ENCODE peak calls at places on chromosome 12, in seven cellular contexts. One of them, this sample, is unnamed.

GRCh38 chr12:12133259-12133658 is 62.5 kb downstream of the BCL2L14 start:
- DNase-seq in H1: no peak
- DNase-seq in SK-N-SH: no peak
- DNase-seq in HCT116: no peak
- DNase-seq in GM12878: no peak
- DNase-seq in HepG2: no peak
- DNase-seq in K562: no peak
- DNase-seq in this sample: no peak

GRCh38 chr12:50568338-50569155 is 63.8 kb downstream of the DIP2B start:
- DNase-seq in K562: no peak
- DNase-seq in SK-N-SH: no peak
- DNase-seq in HCT116: no peak
- DNase-seq in HepG2: no peak
- DNase-seq in H1: no peak
- DNase-seq in GM12878: no peak
- DNase-seq in this sample: no peak

GRCh38 chr12:6036509-6036908 is 88.0 kb downstream of the VWF start:
- DNase-seq in HepG2: no peak
- DNase-seq in GM12878: no peak
- DNase-seq in SK-N-SH: no peak
- DNase-seq in H1: no peak
- DNase-seq in K562: no peak
- DNase-seq in HCT116: no peak
- DNase-seq in this sample: no peak

GRCh38 chr12:503111-503761 is 43.5 kb downstream of the B4GALNT3 start:
- DNase-seq in SK-N-SH: no peak
- DNase-seq in GM12878: no peak
- DNase-seq in K562: no peak
- DNase-seq in HCT116: peak; percentile 59
- DNase-seq in H1: no peak
- DNase-seq in HepG2: no peak
- DNase-seq in this sample: peak; percentile 24

GRCh38 chr12:46382425-46382973 is 9.9 kb upstream of the SLC38A2 start:
- DNase-seq in HepG2: no peak
- DNase-seq in K562: no peak
- DNase-seq in GM12878: no peak
- DNase-seq in H1: no peak
- DNase-seq in SK-N-SH: no peak
- DNase-seq in HCT116: no peak
- DNase-seq in this sample: no peak

GRCh38 chr12:108647199-108647935 is 13.7 kb upstream of the SELPLG start:
- DNase-seq in GM12878: no peak
- DNase-seq in H1: no peak
- DNase-seq in HepG2: no peak
- DNase-seq in K562: no peak
- DNase-seq in SK-N-SH: no peak
- DNase-seq in HCT116: no peak
- DNase-seq in this sample: no peak

GRCh38 chr12:130166306-130166705 is 4.0 kb downstream of the FZD10 start:
- DNase-seq in GM12878: no peak
- DNase-seq in HCT116: no peak
- DNase-seq in HepG2: no peak
- DNase-seq in K562: no peak
- DNase-seq in SK-N-SH: no peak
- DNase-seq in H1: no peak
- DNase-seq in this sample: no peak

GRCh38 chr12:76391461-76391860 is 43.2 kb upstream of the BBS10 start:
- DNase-seq in HCT116: no peak
- DNase-seq in H1: no peak
- DNase-seq in SK-N-SH: no peak
- DNase-seq in HepG2: no peak
- DNase-seq in GM12878: no peak
- DNase-seq in K562: no peak
- DNase-seq in this sample: no peak

GRCh38 chr12:123336530-123336929 is 28.1 kb downstream of the SBNO1 start:
- DNase-seq in H1: no peak
- DNase-seq in HepG2: no peak
- DNase-seq in K562: no peak
- DNase-seq in HCT116: no peak
- DNase-seq in GM12878: no peak
- DNase-seq in SK-N-SH: no peak
- DNase-seq in this sample: no peak

GRCh38 chr12:110818511-110818910 is 28.3 kb upstream of the CCDC63 start:
- DNase-seq in HCT116: no peak
- DNase-seq in GM12878: no peak
- DNase-seq in H1: no peak
- DNase-seq in HepG2: no peak
- DNase-seq in SK-N-SH: no peak
- DNase-seq in K562: no peak
- DNase-seq in this sample: no peak

GRCh38 chr12:17949558-17950141 is 140.3 kb downstream of the RERGL start:
- DNase-seq in HepG2: no peak
- DNase-seq in K562: no peak
- DNase-seq in H1: no peak
- DNase-seq in HCT116: no peak
- DNase-seq in GM12878: no peak
- DNase-seq in SK-N-SH: no peak
- DNase-seq in this sample: no peak

GRCh38 chr12:101475751-101476305 is 692 bp downstream of the SPIC start:
- DNase-seq in HCT116: no peak
- DNase-seq in HepG2: no peak
- DNase-seq in GM12878: no peak
- DNase-seq in K562: no peak
- DNase-seq in SK-N-SH: no peak
- DNase-seq in H1: no peak
- DNase-seq in this sample: no peak

GRCh38 chr12:65986047-65986446 is 144.5 kb downstream of the LLPH start:
- DNase-seq in GM12878: no peak
- DNase-seq in HepG2: no peak
- DNase-seq in K562: no peak
- DNase-seq in SK-N-SH: no peak
- DNase-seq in H1: no peak
- DNase-seq in HCT116: no peak
- DNase-seq in this sample: peak; percentile 22

GRCh38 chr12:112140728-112141127 is 15.4 kb downstream of the TRAFD1 start:
- DNase-seq in H1: no peak
- DNase-seq in GM12878: no peak
- DNase-seq in HCT116: no peak
- DNase-seq in K562: no peak
- DNase-seq in SK-N-SH: no peak
- DNase-seq in HepG2: no peak
- DNase-seq in this sample: no peak
- TF ChIP-seq JUND in H1: no peak
- TF ChIP-seq JUND in GM12878: no peak
- TF ChIP-seq JUND in HCT116: no peak
- TF ChIP-seq JUND in K562: no peak
- TF ChIP-seq JUND in SK-N-SH: no peak
- TF ChIP-seq JUND in HepG2: no peak
- TF ChIP-seq JUND in this sample: no peak

DNA sequence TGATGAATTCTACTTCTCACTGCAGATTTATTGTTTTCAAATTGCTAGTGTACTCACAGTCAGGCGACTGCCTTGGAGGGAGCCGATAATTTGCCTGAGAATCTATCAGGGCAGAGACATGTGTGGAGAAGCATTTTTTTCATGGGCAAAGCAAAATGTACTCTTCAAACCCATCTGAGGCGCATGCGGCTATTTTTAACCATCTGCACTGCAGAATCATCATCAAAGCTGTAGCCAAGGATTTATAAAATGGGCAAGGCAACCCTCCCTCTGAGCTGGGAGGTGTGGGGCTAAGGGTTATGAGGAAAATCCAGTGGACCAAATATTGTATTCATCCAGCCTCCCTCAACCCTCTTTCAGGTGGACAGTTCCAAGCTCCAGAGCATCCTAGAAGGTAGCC is 37.7 kb downstream of the BEST3 start:
- DNase-seq in GM12878: no peak
- DNase-seq in H1: no peak
- DNase-seq in HCT116: no peak
- DNase-seq in HepG2: no peak
- DNase-seq in K562: no peak
- DNase-seq in SK-N-SH: no peak
- DNase-seq in this sample: no peak
- TF ChIP-seq JUND in GM12878: no peak
- TF ChIP-seq JUND in H1: no peak
- TF ChIP-seq JUND in HCT116: no peak
- TF ChIP-seq JUND in HepG2: no peak
- TF ChIP-seq JUND in K562: no peak
- TF ChIP-seq JUND in SK-N-SH: no peak
- TF ChIP-seq JUND in this sample: no peak

GRCh38 chr12:104902125-104902524 is 56.0 kb downstream of the SLC41A2 start:
- DNase-seq in HepG2: no peak
- DNase-seq in HCT116: no peak
- DNase-seq in K562: no peak
- DNase-seq in GM12878: no peak
- DNase-seq in SK-N-SH: no peak
- DNase-seq in H1: no peak
- DNase-seq in this sample: no peak

GRCh38 chr12:104906695-104907094 is 51.4 kb downstream of the SLC41A2 start:
- DNase-seq in GM12878: no peak
- DNase-seq in K562: no peak
- DNase-seq in HepG2: no peak
- DNase-seq in HCT116: no peak
- DNase-seq in H1: no peak
- DNase-seq in SK-N-SH: no peak
- DNase-seq in this sample: no peak

GRCh38 chr12:104909761-104910160 is 48.3 kb downstream of the SLC41A2 start:
- DNase-seq in GM12878: no peak
- DNase-seq in HepG2: no peak
- DNase-seq in HCT116: no peak
- DNase-seq in K562: no peak
- DNase-seq in SK-N-SH: no peak
- DNase-seq in H1: no peak
- DNase-seq in this sample: no peak

DNA sequence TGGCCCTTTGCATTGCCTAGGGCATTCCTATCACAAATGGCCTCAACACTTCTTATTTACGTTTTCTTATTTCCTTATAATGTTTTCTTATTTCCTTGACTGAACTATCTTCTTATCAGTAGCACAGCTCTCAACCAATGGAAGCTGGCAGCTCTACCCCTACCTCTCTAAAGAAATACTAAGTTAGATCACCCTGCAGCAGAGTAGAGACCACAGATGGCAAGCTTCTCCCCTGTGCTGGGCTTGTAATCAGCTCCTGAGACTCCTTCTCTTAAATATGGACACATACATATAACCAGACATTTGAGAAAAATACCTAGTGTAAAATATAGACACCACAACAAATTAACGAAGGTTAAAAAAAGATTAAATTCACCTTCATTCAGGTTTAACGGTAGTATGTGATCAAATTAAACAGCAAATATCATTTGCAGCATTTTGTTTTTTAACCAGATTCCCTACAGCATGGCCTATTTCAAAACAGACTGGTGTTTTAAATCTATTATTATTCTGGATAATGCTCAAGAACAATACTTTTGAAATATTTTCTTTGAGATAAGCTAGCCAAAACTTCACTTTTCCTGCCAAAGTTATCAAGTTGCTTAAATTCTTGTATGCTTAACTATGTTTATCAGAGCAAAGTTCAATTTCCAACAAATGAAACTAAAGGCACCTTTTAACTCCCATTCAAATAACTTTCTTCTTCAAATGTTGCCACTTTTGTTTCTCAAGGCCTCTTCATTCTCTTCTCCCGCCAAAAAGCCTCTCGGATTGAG is 54.3 kb downstream of the SLC41A2 start:
- DNase-seq in HCT116: no peak
- DNase-seq in SK-N-SH: no peak
- DNase-seq in H1: no peak
- DNase-seq in GM12878: no peak
- DNase-seq in K562: no peak
- DNase-seq in HepG2: peak; percentile 41
- DNase-seq in this sample: no peak
- TF ChIP-seq JUND in HCT116: no peak
- TF ChIP-seq JUND in SK-N-SH: no peak
- TF ChIP-seq JUND in H1: no peak
- TF ChIP-seq JUND in GM12878: no peak
- TF ChIP-seq JUND in K562: no peak
- TF ChIP-seq JUND in HepG2: no peak
- TF ChIP-seq JUND in this sample: no peak

GRCh38 chr12:111842556-111843396 is 748 bp downstream of the MAPKAPK5 start:
- DNase-seq in H1: no peak
- DNase-seq in HepG2: peak; percentile 18
- DNase-seq in SK-N-SH: no peak
- DNase-seq in GM12878: no peak
- DNase-seq in HCT116: no peak
- DNase-seq in K562: peak; percentile 78
- DNase-seq in this sample: peak; percentile 18
- TF ChIP-seq JUND in H1: no peak
- TF ChIP-seq JUND in HepG2: no peak
- TF ChIP-seq JUND in SK-N-SH: no peak
- TF ChIP-seq JUND in GM12878: no peak
- TF ChIP-seq JUND in HCT116: no peak
- TF ChIP-seq JUND in K562: no peak
- TF ChIP-seq JUND in this sample: no peak

DNA sequence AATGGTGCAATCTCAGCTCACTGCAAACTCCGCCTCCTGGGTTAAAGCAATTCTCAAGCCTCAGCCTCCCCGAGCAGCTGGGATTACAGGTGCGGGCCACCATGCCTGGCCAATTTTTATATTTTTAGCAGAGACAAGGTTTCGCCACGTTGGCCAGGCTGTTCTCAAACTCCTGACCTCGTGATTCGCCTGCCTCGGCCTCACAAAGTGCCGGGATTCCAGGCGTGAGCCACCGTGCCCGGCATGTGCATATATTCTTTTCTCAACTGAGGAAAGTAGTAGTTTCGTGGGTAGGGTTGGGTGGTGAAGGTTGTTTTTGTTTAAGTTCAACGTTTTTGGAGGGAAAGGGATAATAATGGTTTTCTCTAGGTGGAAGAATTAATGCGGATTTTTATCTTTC is 94.2 kb upstream of the CEP83 start:
- DNase-seq in HepG2: no peak
- DNase-seq in SK-N-SH: no peak
- DNase-seq in HCT116: no peak
- DNase-seq in GM12878: no peak
- DNase-seq in H1: no peak
- DNase-seq in K562: no peak
- DNase-seq in this sample: no peak
- TF ChIP-seq JUND in HepG2: no peak
- TF ChIP-seq JUND in SK-N-SH: no peak
- TF ChIP-seq JUND in HCT116: no peak
- TF ChIP-seq JUND in GM12878: no peak
- TF ChIP-seq JUND in H1: no peak
- TF ChIP-seq JUND in K562: no peak
- TF ChIP-seq JUND in this sample: no peak

This sample was measured in T47D.